ENCODE peak calls at places on chromosomes 4 and X, in seven cellular contexts. N, B, U, I, Y, S and X are unnamed samples.

GRCh38 chr4:113452868-113453620 is 308.5 kb downstream of the CAMK2D start:
- DNase-seq in N (peak), B (no peak), U (peak), I (no peak), Y (no peak), S (no peak), X (no peak)

GRCh38 chr4:38366451-38366850 is 297.5 kb upstream of the KLF3 start:
- DNase-seq in N (peak), B (no peak), U (peak), I (peak), Y (no peak), S (no peak), X (no peak)

GRCh38 chr4:37993806-37994205 is 33.6 kb downstream of the PTTG2 start:
- DNase-seq in N (no peak), B (no peak), U (no peak), I (no peak), Y (no peak), S (no peak), X (no peak)

GRCh38 chr4:173420324-173420752 is 21.4 kb upstream of the SCRG1 start:
- DNase-seq in N (peak), B (no peak), U (peak), I (no peak), Y (no peak), S (no peak), X (no peak)

GRCh38 chr4:76341063-76341462 is 34.5 kb downstream of the STBD1 start:
- DNase-seq in N (peak), B (no peak), U (peak), I (no peak), Y (no peak), S (no peak), X (no peak)

GRCh38 chrX:153863251-153863991 is 22.6 kb downstream of the L1CAM start:
- DNase-seq in N (no peak), B (peak), U (no peak), I (no peak), Y (no peak), S (no peak), X (no peak)

GRCh38 chr4:67909910-67910905 is 26.4 kb upstream of the TMPRSS11D start:
- DNase-seq in N (peak), B (no peak), U (peak), I (no peak), Y (no peak), S (no peak), X (no peak)

GRCh38 chrX:24646745-24647182 is 383 bp downstream of the PCYT1B start:
- DNase-seq in N (peak), B (no peak), U (peak), I (no peak), Y (no peak), S (no peak), X (no peak)

GRCh38 chrX:5051831-5052491 is 1176.7 kb downstream of the NLGN4X start:
- DNase-seq in N (peak), B (no peak), U (peak), I (peak), Y (peak), S (no peak), X (no peak)

GRCh38 chr4:56739104-56739777 is 58.1 kb upstream of the HOPX start:
- DNase-seq in N (no peak), B (no peak), U (peak), I (no peak), Y (no peak), S (no peak), X (no peak)

GRCh38 chr4:144456196-144456595 is 189.8 kb upstream of the HHIP start:
- DNase-seq in N (no peak), B (no peak), U (no peak), I (no peak), Y (no peak), S (no peak), X (no peak)

GRCh38 chrX:106392346-106392745 is 219.4 kb upstream of the RADX start:
- DNase-seq in N (no peak), B (no peak), U (no peak), I (no peak), Y (no peak), S (no peak), X (no peak)

GRCh38 chrX:125131146-125131545 is 188.5 kb upstream of the TEX13C start:
- DNase-seq in N (no peak), B (no peak), U (no peak), I (no peak), Y (no peak), S (no peak), X (no peak)

GRCh38 chrX:111868726-111869638 is 7.0 kb upstream of the TRPC5OS start:
- DNase-seq in N (peak), B (no peak), U (no peak), I (no peak), Y (no peak), S (no peak), X (no peak)

GRCh38 chr4:137905930-137906329 is 336.2 kb downstream of the SLC7A11 start:
- DNase-seq in N (peak), B (no peak), U (peak), I (no peak), Y (no peak), S (no peak), X (no peak)

GRCh38 chr4:153398713-153399112 is 54.2 kb downstream of the MND1 start:
- DNase-seq in N (no peak), B (no peak), U (no peak), I (no peak), Y (no peak), S (no peak), X (no peak)

GRCh38 chr4:31458813-31459212 is 738.6 kb downstream of the PCDH7 start:
- DNase-seq in N (peak), B (no peak), U (peak), I (no peak), Y (no peak), S (no peak), X (no peak)

GRCh38 chrX:259692-260355 is 21.4 kb upstream of the PLCXD1 start:
- DNase-seq in N (no peak), B (no peak), U (no peak), I (no peak), Y (peak), S (no peak), X (peak)

GRCh38 chr4:16909245-16909644 is 10.8 kb upstream of the LDB2 start:
- DNase-seq in N (no peak), B (no peak), U (no peak), I (no peak), Y (no peak), S (no peak), X (no peak)

GRCh38 chr4:27624749-27625148 is 764.1 kb downstream of the STIM2 start:
- DNase-seq in N (no peak), B (no peak), U (no peak), I (no peak), Y (no peak), S (no peak), X (no peak)

GRCh38 chr4:29852537-29852936 is 867.6 kb upstream of the PCDH7 start:
- DNase-seq in N (no peak), B (no peak), U (no peak), I (no peak), Y (no peak), S (no peak), X (no peak)

GRCh38 chr4:105715692-105716278 is 7.2 kb downstream of the GSTCD start:
- DNase-seq in N (peak), B (no peak), U (peak), I (no peak), Y (no peak), S (no peak), X (no peak)

GRCh38 chrX:16711219-16712115 is 1.0 kb downstream of the CTPS2 start:
- DNase-seq in N (no peak), B (peak), U (no peak), I (no peak), Y (no peak), S (no peak), X (no peak)

GRCh38 chr4:148922497-148922896 is 480.3 kb upstream of the NR3C2 start:
- DNase-seq in N (no peak), B (no peak), U (no peak), I (no peak), Y (no peak), S (no peak), X (no peak)

GRCh38 chrX:111507931-111508330 is 3.5 kb upstream of the SERTM2 start:
- DNase-seq in N (no peak), B (no peak), U (peak), I (no peak), Y (no peak), S (no peak), X (no peak)

GRCh38 chr4:67122029-67122428 is 423.3 kb downstream of the CENPC start:
- DNase-seq in N (peak), B (no peak), U (no peak), I (no peak), Y (peak), S (no peak), X (no peak)

GRCh38 chr4:8048856-8049686 is 109.4 kb upstream of the AFAP1 start:
- DNase-seq in N (no peak), B (peak), U (no peak), I (no peak), Y (no peak), S (no peak), X (no peak)

GRCh38 chrX:77628294-77629025 is 157.6 kb downstream of the ATRX start:
- DNase-seq in N (peak), B (no peak), U (peak), I (no peak), Y (no peak), S (no peak), X (no peak)

GRCh38 chr4:147547314-147548056 is 66.6 kb downstream of the EDNRA start:
- DNase-seq in N (peak), B (no peak), U (peak), I (no peak), Y (no peak), S (no peak), X (no peak)

GRCh38 chr4:113539408-113539807 is 222.1 kb downstream of the CAMK2D start:
- DNase-seq in N (peak), B (no peak), U (peak), I (no peak), Y (no peak), S (no peak), X (no peak)

GRCh38 chr4:77309496-77309895 is 152.5 kb downstream of the CCNG2 start:
- DNase-seq in N (no peak), B (no peak), U (no peak), I (no peak), Y (no peak), S (no peak), X (no peak)

GRCh38 chr4:60579335-60579734 is 620.8 kb upstream of the ADGRL3 start:
- DNase-seq in N (no peak), B (no peak), U (no peak), I (no peak), Y (no peak), S (no peak), X (no peak)

GRCh38 chr4:114025176-114025777 is 45.8 kb upstream of the ARSJ start:
- DNase-seq in N (no peak), B (no peak), U (no peak), I (peak), Y (peak), S (peak), X (no peak)

GRCh38 chr4:156971623-156972369 is at the start of gene PDGFC:
- DNase-seq in N (peak), B (peak), U (peak), I (peak), Y (peak), S (peak), X (peak)

GRCh38 chr4:77800483-77801259 is 18.5 kb downstream of the CNOT6L start:
- DNase-seq in N (peak), B (no peak), U (peak), I (no peak), Y (no peak), S (no peak), X (no peak)

GRCh38 chr4:108650212-108651067 is at the start of gene OSTC:
- DNase-seq in N (peak), B (peak), U (peak), I (peak), Y (peak), S (peak), X (peak)
- TF ChIP-seq CTCF in N (no peak), B (no peak), U (no peak), I (peak), Y (no peak), S (peak), X (peak)

DNA sequence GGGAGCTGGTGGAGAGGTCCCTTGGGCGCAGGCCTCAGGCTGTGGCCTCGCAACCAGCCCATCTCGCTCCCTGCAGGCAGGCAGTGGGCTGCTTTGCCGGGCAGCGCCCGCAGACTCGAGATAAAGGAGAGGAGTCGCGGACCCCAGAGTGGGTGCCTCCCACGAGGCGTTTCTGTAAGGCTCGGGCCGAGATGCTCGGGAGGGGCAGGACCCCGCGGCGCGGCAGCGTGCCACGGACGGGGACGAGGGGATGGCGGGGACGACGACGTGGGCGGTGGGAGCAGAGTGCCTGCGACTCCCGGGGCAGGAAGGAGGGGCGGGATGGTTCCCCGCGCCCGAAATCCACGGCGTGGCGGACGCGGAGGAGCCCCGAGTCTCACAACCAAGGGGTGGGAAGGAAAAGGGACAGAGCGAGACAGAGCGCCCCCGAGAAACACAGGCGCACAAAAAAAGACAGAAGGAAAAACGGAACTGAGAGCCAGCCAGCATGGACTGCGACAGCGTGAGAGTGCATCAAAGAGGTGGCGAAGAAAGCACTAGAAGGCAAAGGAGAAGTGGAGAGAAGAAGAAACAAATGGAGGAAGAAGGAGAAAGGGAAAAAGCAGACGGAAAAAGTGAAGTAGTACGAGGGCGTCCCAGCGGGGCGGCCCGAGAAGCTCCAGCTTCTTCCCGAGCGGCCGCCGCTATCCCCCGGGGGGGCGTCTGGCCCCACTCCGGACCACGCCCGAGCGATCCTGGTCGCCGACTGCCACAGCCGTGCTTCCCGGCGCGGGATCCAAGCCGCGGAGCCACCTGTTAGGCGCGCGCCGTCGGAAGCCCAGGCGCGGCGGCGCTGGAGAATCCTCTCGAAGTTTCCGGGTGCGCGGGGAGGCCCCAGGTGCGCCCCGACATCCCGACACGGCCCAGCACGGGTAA is 1.5 kb downstream of the BEND4 start:
- DNase-seq in N (no peak), B (peak), U (no peak), I (no peak), Y (no peak), S (no peak), X (no peak)
- TF ChIP-seq CTCF in N (no peak), B (no peak), U (no peak), I (no peak), Y (no peak), S (no peak), X (no peak)

GRCh38 chr4:3232871-3233271 is 16.1 kb upstream of the MSANTD1 start:
- DNase-seq in N (no peak), B (no peak), U (no peak), I (no peak), Y (no peak), S (no peak), X (no peak)

GRCh38 chr4:3235030-3235345 is 14.0 kb upstream of the MSANTD1 start:
- DNase-seq in N (no peak), B (no peak), U (no peak), I (no peak), Y (no peak), S (no peak), X (no peak)

GRCh38 chr4:3233391-3234071 is 15.4 kb upstream of the MSANTD1 start:
- DNase-seq in N (peak), B (no peak), U (peak), I (no peak), Y (no peak), S (no peak), X (no peak)

GRCh38 chr4:3235581-3235980 is 13.4 kb upstream of the MSANTD1 start:
- DNase-seq in N (no peak), B (no peak), U (no peak), I (no peak), Y (no peak), S (no peak), X (no peak)

GRCh38 chr4:3234171-3235029 is 14.6 kb upstream of the MSANTD1 start:
- DNase-seq in N (no peak), B (no peak), U (no peak), I (no peak), Y (no peak), S (no peak), X (no peak)
- TF ChIP-seq CTCF in N (no peak), B (no peak), U (no peak), I (no peak), Y (no peak), S (no peak), X (no peak)

GRCh38 chr4:98193459-98194105 is 50.3 kb upstream of the STPG2 start:
- DNase-seq in N (no peak), B (no peak), U (no peak), I (no peak), Y (no peak), S (no peak), X (no peak)

GRCh38 chr4:98204236-98204553 is 57.0 kb upstream of the RAP1GDS1 start:
- DNase-seq in N (no peak), B (no peak), U (no peak), I (no peak), Y (no peak), S (no peak), X (no peak)

GRCh38 chr4:98203406-98204235 is 57.6 kb upstream of the RAP1GDS1 start:
- DNase-seq in N (no peak), B (no peak), U (no peak), I (no peak), Y (no peak), S (no peak), X (no peak)

GRCh38 chr4:98199247-98199646 is 56.0 kb upstream of the STPG2 start:
- DNase-seq in N (no peak), B (no peak), U (peak), I (no peak), Y (no peak), S (no peak), X (no peak)
- TF ChIP-seq CTCF in N (no peak), B (no peak), U (no peak), I (no peak), Y (no peak), S (no peak), X (no peak)

GRCh38 chr4:109574443-109574850 is 14.4 kb downstream of the MCUB start:
- DNase-seq in N (peak), B (no peak), U (peak), I (no peak), Y (peak), S (no peak), X (no peak)
- TF ChIP-seq CTCF in N (peak), B (no peak), U (no peak), I (peak), Y (no peak), S (peak), X (peak)

GRCh38 chrX:131331152-131331551 is 42.0 kb upstream of the IGSF1 start:
- DNase-seq in N (no peak), B (no peak), U (no peak), I (no peak), Y (no peak), S (no peak), X (no peak)
- TF ChIP-seq CTCF in N (no peak), B (no peak), U (no peak), I (no peak), Y (no peak), S (no peak), X (no peak)

GRCh38 chr4:129189630-129190029 is 93.7 kb downstream of the C4orf33 start:
- DNase-seq in N (no peak), B (no peak), U (no peak), I (no peak), Y (no peak), S (no peak), X (no peak)

DNA sequence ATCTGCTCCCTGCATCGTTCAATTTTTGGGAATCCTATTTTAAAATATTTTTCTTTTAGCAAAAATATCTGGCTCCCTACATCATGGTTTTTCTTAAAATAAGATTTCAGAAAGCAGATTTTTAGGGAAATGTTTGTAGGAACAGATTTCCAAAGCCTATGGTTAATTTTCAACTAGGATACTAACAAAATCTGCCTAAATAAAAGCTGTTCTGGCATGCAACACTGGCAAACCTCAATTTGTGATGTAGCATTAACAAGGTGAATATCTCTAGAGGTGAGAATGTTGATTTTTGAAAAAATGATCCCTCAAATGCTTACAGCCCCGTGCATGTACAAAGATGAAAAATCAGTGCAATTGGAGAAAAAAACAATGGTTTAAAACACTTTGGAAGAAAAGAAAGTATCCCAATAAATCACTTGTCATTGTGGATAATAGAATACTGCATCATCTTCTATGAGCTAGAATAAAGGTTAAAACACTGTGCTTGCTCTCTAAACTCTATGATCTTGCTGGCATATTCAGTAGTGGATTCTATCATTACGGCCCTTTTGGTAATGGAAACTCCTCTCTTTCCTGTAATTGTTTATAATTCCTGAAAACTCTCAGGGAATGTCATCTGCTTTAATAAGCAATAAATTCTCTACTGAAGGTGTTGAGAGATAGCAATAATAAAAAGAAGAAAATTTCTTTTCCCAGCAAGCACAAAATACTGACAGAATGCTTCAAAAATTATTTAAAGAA is 97.6 kb downstream of the C4orf33 start:
- DNase-seq in N (no peak), B (no peak), U (no peak), I (no peak), Y (no peak), S (no peak), X (no peak)
- TF ChIP-seq CTCF in N (no peak), B (no peak), U (no peak), I (no peak), Y (no peak), S (no peak), X (no peak)

GRCh38 chrX:63932907-63933306 is 147.9 kb upstream of the ARHGEF9 start:
- DNase-seq in N (no peak), B (no peak), U (no peak), I (no peak), Y (no peak), S (no peak), X (no peak)

GRCh38 chrX:63929608-63930007 is 144.6 kb upstream of the ARHGEF9 start:
- DNase-seq in N (no peak), B (no peak), U (no peak), I (no peak), Y (no peak), S (no peak), X (no peak)

GRCh38 chrX:63932006-63932405 is 147.0 kb upstream of the ARHGEF9 start:
- DNase-seq in N (no peak), B (no peak), U (no peak), I (no peak), Y (no peak), S (no peak), X (no peak)

GRCh38 chrX:63934160-63934559 is 149.1 kb upstream of the ARHGEF9 start:
- DNase-seq in N (no peak), B (no peak), U (no peak), I (no peak), Y (no peak), S (no peak), X (no peak)

GRCh38 chrX:63930140-63930539 is 145.1 kb upstream of the ARHGEF9 start:
- DNase-seq in N (no peak), B (no peak), U (peak), I (no peak), Y (no peak), S (no peak), X (no peak)
- TF ChIP-seq CTCF in N (peak), B (no peak), U (peak), I (peak), Y (no peak), S (no peak), X (peak)